ENCODE peak calls at places on chromosomes 3 and 15, in four cellular contexts. U, H, R and L are unnamed samples.

GRCh38 chr3:127568604-127569003 is 21.9 kb downstream of the TPRA1 start:
- DNase-seq in U (no peak), H (no peak), R (no peak), L (no peak)

GRCh38 chr3:33858131-33858530 is 59.7 kb downstream of the PDCD6IP start:
- DNase-seq in U (no peak), H (no peak), R (no peak), L (no peak)

GRCh38 chr3:1700650-1701049 is 398.0 kb upstream of the CNTN4 start:
- DNase-seq in U (no peak), H (no peak), R (peak), L (no peak)

GRCh38 chr3:125062904-125063618 is 7.3 kb upstream of the HEG1 start:
- DNase-seq in U (peak), H (peak), R (peak), L (peak)

GRCh38 chr3:56878046-56878445 is 76.3 kb upstream of the ARHGEF3 start:
- DNase-seq in U (peak), H (no peak), R (no peak), L (no peak)

GRCh38 chr15:92932946-92933649 is 33.0 kb downstream of the CHD2 start:
- DNase-seq in U (no peak), H (no peak), R (no peak), L (no peak)

GRCh38 chr3:99637041-99637380 is 1.4 kb upstream of the COL8A1 start:
- DNase-seq in U (peak), H (no peak), R (no peak), L (peak)

GRCh38 chr15:71469393-71469792 is 341.0 kb upstream of the NR2E3 start:
- DNase-seq in U (no peak), H (no peak), R (no peak), L (peak)

GRCh38 chr15:74651251-74651741 is 35.7 kb downstream of the CLK3 start:
- DNase-seq in U (no peak), H (no peak), R (no peak), L (no peak)

GRCh38 chr3:196991581-196992460 is 23.2 kb upstream of the PIGZ start:
- DNase-seq in U (no peak), H (no peak), R (peak), L (peak)

GRCh38 chr3:171850324-171850697 is 7.2 kb downstream of the TMEM212 start:
- DNase-seq in U (peak), H (no peak), R (no peak), L (no peak)

GRCh38 chr3:128051459-128051836 is 789 bp upstream of the SEC61A1 start:
- DNase-seq in U (peak), H (no peak), R (no peak), L (no peak)

GRCh38 chr3:168040624-168041208 is 55.0 kb downstream of the GOLIM4 start:
- DNase-seq in U (peak), H (peak), R (no peak), L (peak)

DNA sequence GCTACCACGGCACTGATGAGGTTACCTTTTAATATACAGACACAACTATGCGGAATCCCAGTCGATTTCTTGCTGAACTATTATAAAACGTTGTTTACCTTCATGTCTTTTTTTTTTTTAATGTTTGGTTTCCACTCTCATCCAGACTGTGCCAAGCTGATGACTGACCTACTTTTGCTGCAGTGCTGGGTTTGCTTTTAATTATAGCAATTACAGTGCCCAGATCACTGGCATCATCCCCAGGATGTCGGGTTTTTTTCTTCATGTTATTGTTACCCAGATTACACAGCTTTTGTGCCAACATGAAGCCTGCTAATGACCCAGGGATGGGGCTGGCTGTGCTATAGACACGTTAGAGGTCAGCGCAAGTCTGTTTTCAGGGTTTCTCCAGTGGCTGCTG is 294.0 kb upstream of the ATP10A start:
- DNase-seq in U (no peak), H (no peak), R (no peak), L (no peak)
- H3K27ac ChIP-seq in U (no peak), H (no peak), R (no peak), L (no peak)

GRCh38 chr15:25239471-25240345 is 199.1 kb downstream of the UBE3A start:
- DNase-seq in U (no peak), H (no peak), R (peak), L (no peak)

GRCh38 chr15:25238716-25239470 is 199.9 kb downstream of the UBE3A start:
- DNase-seq in U (no peak), H (no peak), R (peak), L (no peak)

GRCh38 chr15:25236861-25237155 is 202.0 kb downstream of the UBE3A start:
- DNase-seq in U (no peak), H (no peak), R (no peak), L (no peak)

GRCh38 chr15:25237291-25237978 is 201.4 kb downstream of the UBE3A start:
- DNase-seq in U (no peak), H (no peak), R (peak), L (no peak)

GRCh38 chr15:25238126-25238525 is 200.7 kb downstream of the UBE3A start:
- DNase-seq in U (no peak), H (no peak), R (peak), L (no peak)
- H3K27ac ChIP-seq in U (no peak), H (no peak), R (no peak), L (no peak)

GRCh38 chr3:120568624-120569023 is 27.5 kb upstream of the NDUFB4 start:
- DNase-seq in U (peak), H (no peak), R (no peak), L (no peak)
- H3K27ac ChIP-seq in U (no peak), H (no peak), R (no peak), L (peak)

GRCh38 chr3:137194301-137194700 is 236.5 kb downstream of the IL20RB start:
- DNase-seq in U (peak), H (no peak), R (no peak), L (peak)
- H3K27ac ChIP-seq in U (no peak), H (no peak), R (no peak), L (no peak)

GRCh38 chr3:176795897-176796296 is 401.4 kb downstream of the TBL1XR1 start:
- DNase-seq in U (peak), H (no peak), R (no peak), L (no peak)

GRCh38 chr3:176796371-176796770 is 400.9 kb downstream of the TBL1XR1 start:
- DNase-seq in U (no peak), H (no peak), R (no peak), L (no peak)

GRCh38 chr3:176798680-176799079 is 398.6 kb downstream of the TBL1XR1 start:
- DNase-seq in U (no peak), H (no peak), R (no peak), L (no peak)

DNA sequence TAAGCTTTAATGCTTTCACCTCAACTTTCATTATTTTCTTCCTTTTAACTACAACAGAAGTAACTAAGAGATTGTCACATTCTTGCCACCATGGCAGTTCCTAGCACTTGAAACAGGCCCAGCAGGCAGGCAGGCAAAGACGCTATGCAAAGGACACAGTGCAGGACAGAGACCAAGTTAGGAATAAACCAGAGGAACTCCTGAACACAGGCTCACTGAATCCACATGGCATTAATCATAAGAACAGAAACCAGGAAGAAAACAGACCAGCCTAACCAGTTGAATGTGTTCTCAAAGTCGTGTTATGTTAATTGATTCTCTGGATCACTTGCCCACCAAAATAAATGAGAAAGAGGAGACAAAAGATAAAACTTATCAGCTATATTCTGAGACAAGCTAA is 397.6 kb downstream of the TBL1XR1 start:
- DNase-seq in U (no peak), H (no peak), R (no peak), L (no peak)
- H3K27ac ChIP-seq in U (no peak), H (no peak), R (no peak), L (no peak)

GRCh38 chr15:68485721-68486360 is 53.9 kb upstream of the ITGA11 start:
- DNase-seq in U (no peak), H (no peak), R (no peak), L (peak)
- H3K27ac ChIP-seq in U (no peak), H (no peak), R (no peak), L (no peak)